ENCODE peak calls at places on chromosomes 2 and 18, in ten cellular contexts. K is naive thymus-derived CD4-positive, alpha-beta T cell; L is PC-9; E is fibroblast of mammary gland; G is fibroblast of lung; M is tibial nerve; I is HCT116; O is fibroblast of the aortic adventitia; C is uterus; X is mammary epithelial cell. F is an unnamed sample.

GRCh38 chr2:107932986-107933385 is 53.3 kb upstream of the SLC5A7 start:
- DNase-seq in K (no peak), L (no peak), E (peak; percentile 28), G (no peak), M (no peak), I (no peak), O (peak; percentile 18), C (no peak), X (no peak), F (no peak)

GRCh38 chr2:209638346-209638745 is 133.3 kb upstream of the UNC80 start:
- DNase-seq in K (no peak), L (peak; percentile 69), E (peak; percentile 79), G (peak; percentile 75), M (no peak), I (no peak), O (peak; percentile 33), C (no peak), X (peak; percentile 73), F (peak; percentile 28)

GRCh38 chr2:9558948-9559381 is 3.3 kb upstream of the ADAM17 start:
- DNase-seq in K (no peak), L (peak; percentile 99), E (peak; percentile 91), G (peak; percentile 98), M (no peak), I (no peak), O (peak; percentile 98), C (peak; percentile 27), X (peak; percentile 99), F (peak; percentile 92)

GRCh38 chr18:73742959-73743358 is 404.7 kb downstream of the FBXO15 start:
- DNase-seq in K (no peak), L (no peak), E (no peak), G (peak; percentile 33), M (no peak), I (no peak), O (no peak), C (no peak), X (no peak), F (no peak)

GRCh38 chr2:108219688-108220087 is 20.1 kb upstream of the SULT1C3 start:
- DNase-seq in K (no peak), L (no peak), E (no peak), G (no peak), M (no peak), I (no peak), O (no peak), C (no peak), X (no peak), F (no peak)

GRCh38 chr2:227848146-227848545 is 23.3 kb upstream of the DAW1 start:
- DNase-seq in K (no peak), L (no peak), E (peak; percentile 64), G (no peak), M (no peak), I (no peak), O (no peak), C (no peak), X (no peak), F (no peak)

GRCh38 chr2:16653083-16653375 is 12.6 kb downstream of the CYRIA start:
- DNase-seq in K (no peak), L (peak; percentile 12), E (no peak), G (no peak), M (no peak), I (no peak), O (no peak), C (peak; percentile 66), X (peak; percentile 40), F (peak; percentile 62)

GRCh38 chr2:130985206-130985779 is 108.0 kb downstream of the FAM168B start:
- DNase-seq in K (no peak), L (no peak), E (no peak), G (no peak), M (no peak), I (no peak), O (no peak), C (no peak), X (no peak), F (no peak)

GRCh38 chr2:159758239-159758638 is 39.8 kb downstream of the CD302 start:
- DNase-seq in K (no peak), L (no peak), E (no peak), G (no peak), M (no peak), I (no peak), O (no peak), C (no peak), X (no peak), F (no peak)

GRCh38 chr2:159762075-159762474 is 35.9 kb downstream of the CD302 start:
- DNase-seq in K (no peak), L (no peak), E (no peak), G (no peak), M (no peak), I (no peak), O (no peak), C (no peak), X (no peak), F (no peak)

GRCh38 chr2:159758686-159759085 is 39.3 kb downstream of the CD302 start:
- DNase-seq in K (no peak), L (peak; percentile 87), E (no peak), G (peak; percentile 61), M (no peak), I (no peak), O (peak; percentile 27), C (no peak), X (no peak), F (no peak)

GRCh38 chr2:159760321-159760720 is 37.7 kb downstream of the CD302 start:
- DNase-seq in K (no peak), L (no peak), E (no peak), G (no peak), M (no peak), I (no peak), O (peak; percentile 47), C (no peak), X (no peak), F (no peak)

GRCh38 chr2:159759577-159759976 is 38.4 kb downstream of the CD302 start:
- DNase-seq in K (no peak), L (no peak), E (no peak), G (peak; percentile 24), M (no peak), I (no peak), O (no peak), C (no peak), X (no peak), F (no peak)
- H3K4me3 ChIP-seq in K (no peak overlapping the region), L (no peak overlapping the region), E (no peak overlapping the region), G (no peak overlapping the region), M (no peak overlapping the region), I (no peak overlapping the region), O (no peak overlapping the region), C (no peak overlapping the region), X (no peak overlapping the region), F (no peak overlapping the region)

GRCh38 chr18:79379251-79379905 is 16.4 kb upstream of the NFATC1 start:
- DNase-seq in K (no peak), L (no peak), E (no peak), G (no peak), M (no peak), I (no peak), O (no peak), C (no peak), X (no peak), F (no peak)

GRCh38 chr18:79377187-79377891 is 18.4 kb upstream of the NFATC1 start:
- DNase-seq in K (no peak), L (no peak), E (no peak), G (no peak), M (no peak), I (no peak), O (no peak), C (no peak), X (no peak), F (no peak)

GRCh38 chr18:79379931-79380815 is 15.6 kb upstream of the NFATC1 start:
- DNase-seq in K (no peak), L (no peak), E (no peak), G (no peak), M (no peak), I (no peak), O (no peak), C (no peak), X (no peak), F (no peak)

GRCh38 chr18:79380816-79381806 is 14.6 kb upstream of the NFATC1 start:
- DNase-seq in K (peak; percentile 57), L (no peak), E (peak; percentile 41), G (peak; percentile 13), M (peak; percentile 82), I (no peak), O (peak; percentile 53), C (peak; percentile 78), X (no peak), F (peak; percentile 27)

DNA sequence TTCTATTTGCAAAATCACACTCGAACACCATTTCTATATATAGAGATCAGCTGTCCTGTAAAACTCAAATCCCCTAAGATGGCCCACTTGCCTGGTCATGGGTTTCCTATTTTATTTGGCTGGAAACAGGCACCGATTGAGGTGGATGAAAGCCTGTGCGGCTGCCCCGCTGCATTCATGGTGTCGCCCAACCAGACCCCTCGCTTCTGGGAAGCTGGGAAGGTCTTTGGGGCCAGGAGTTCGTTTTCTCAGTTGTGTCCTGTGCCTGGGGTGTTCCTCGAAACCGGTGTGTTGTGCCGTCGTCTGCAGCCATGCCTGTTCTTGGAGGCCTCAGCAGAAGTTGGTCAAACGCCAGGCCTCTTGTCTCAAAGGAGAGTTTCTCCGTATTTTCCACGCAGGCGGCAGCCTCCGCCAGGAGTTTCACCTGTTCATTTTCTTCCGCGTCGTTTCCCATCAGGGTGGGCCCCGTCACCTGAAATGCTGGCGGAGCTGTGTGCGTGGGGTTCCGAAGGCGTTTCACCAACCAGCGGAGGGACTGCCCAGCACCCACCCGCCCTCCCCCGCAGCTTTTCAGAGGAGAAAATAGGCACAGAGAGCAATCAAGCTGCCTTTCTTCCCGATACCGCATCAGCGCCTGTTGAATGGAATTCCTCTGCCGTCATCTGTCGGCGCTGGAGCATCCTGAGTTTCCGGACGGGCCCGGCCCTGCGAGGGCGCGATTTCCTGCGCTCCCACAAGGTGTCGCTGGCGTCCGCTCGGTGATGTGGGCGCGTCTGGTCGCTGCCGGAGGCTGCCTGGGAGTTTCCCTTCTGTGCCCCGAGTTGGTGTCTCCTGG is 17.1 kb upstream of the NFATC1 start:
- DNase-seq in K (peak; percentile 83), L (no peak), E (peak; percentile 60), G (peak; percentile 63), M (peak; percentile 81), I (no peak), O (peak; percentile 68), C (peak; percentile 86), X (peak; percentile 71), F (peak; percentile 46)
- H3K4me3 ChIP-seq in K (no peak overlapping the region), L (no peak overlapping the region), E (no peak overlapping the region), G (no peak overlapping the region), M (no peak overlapping the region), I (no peak overlapping the region), O (no peak overlapping the region), C (no peak overlapping the region), X (no peak overlapping the region), F (no peak overlapping the region)

GRCh38 chr2:15225131-15225530 is 336.0 kb downstream of the NBAS start:
- DNase-seq in K (no peak), L (no peak), E (no peak), G (no peak), M (no peak), I (no peak), O (no peak), C (no peak), X (no peak), F (no peak)

GRCh38 chr2:15220618-15221017 is 340.5 kb downstream of the NBAS start:
- DNase-seq in K (no peak), L (no peak), E (no peak), G (no peak), M (no peak), I (no peak), O (no peak), C (no peak), X (no peak), F (no peak)

GRCh38 chr2:15218423-15219086 is 342.6 kb downstream of the NBAS start:
- DNase-seq in K (no peak), L (no peak), E (no peak), G (no peak), M (no peak), I (no peak), O (no peak), C (no peak), X (no peak), F (no peak)

GRCh38 chr2:15222856-15223255 is 338.3 kb downstream of the NBAS start:
- DNase-seq in K (no peak), L (no peak), E (no peak), G (no peak), M (no peak), I (no peak), O (peak; percentile 2), C (no peak), X (no peak), F (no peak)

DNA sequence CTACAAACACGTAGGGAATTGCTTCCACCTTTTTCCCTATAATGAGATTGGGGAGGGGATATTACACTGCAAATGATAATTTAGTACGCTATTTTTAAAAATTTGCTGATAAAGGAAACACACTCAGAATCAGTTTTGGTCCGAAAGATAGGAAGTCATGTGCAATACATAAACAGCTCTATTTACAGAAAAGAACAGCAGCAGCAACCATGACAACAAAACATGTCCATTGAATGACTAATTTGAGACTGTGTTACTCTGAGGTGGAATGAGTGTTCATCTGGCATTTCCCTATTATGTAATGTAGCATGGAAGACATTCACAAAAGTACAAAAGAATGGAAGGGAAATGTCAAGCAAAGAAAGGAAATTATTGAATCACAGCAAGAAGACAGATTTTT is 337.2 kb downstream of the NBAS start:
- DNase-seq in K (no peak), L (peak; percentile 60), E (peak; percentile 88), G (peak; percentile 79), M (no peak), I (no peak), O (peak; percentile 71), C (no peak), X (peak; percentile 84), F (no peak)
- H3K4me3 ChIP-seq in K (no peak overlapping the region), L (no peak overlapping the region), E (no peak overlapping the region), G (no peak overlapping the region), M (no peak overlapping the region), I (no peak overlapping the region), O (no peak overlapping the region), C (no peak overlapping the region), X (no peak overlapping the region), F (no peak overlapping the region)

GRCh38 chr18:808502-808901 is 3.5 kb downstream of the YES1 start:
- DNase-seq in K (peak; percentile 30), L (no peak), E (no peak), G (peak; percentile 55), M (no peak), I (no peak), O (no peak), C (no peak), X (no peak), F (no peak)
- H3K4me3 ChIP-seq in K (no peak overlapping the region), L (no peak overlapping the region), E (no peak overlapping the region), G (no peak overlapping the region), M (no peak overlapping the region), I (no peak overlapping the region), O (no peak overlapping the region), C (no peak overlapping the region), X (no peak overlapping the region), F (no peak overlapping the region)